ENCODE peak calls at places on chromosome 13, in eight cellular contexts. W is Panc1, N is GM23338, Q is spleen, M is uterus, G is Caco-2, X is mucosa of descending colon, B is hepatocyte. H is an unnamed sample.
A peak's percentile ranks its signal among the peaks of the same experiment; 100 is the strongest.

GRCh38 chr13:101140936-101141335 is 275.4 kb downstream of the NALCN start:
- DNase-seq in G (no peak), N (no peak), M (no peak), W (no peak), X (no peak), B (no peak), Q (no peak), H (no peak)

GRCh38 chr13:28045861-28046260 is 54.5 kb downstream of the FLT3 start:
- DNase-seq in B (no peak), G (no peak), Q (no peak), W (no peak), X (no peak), M (no peak), N (no peak), H (no peak)

GRCh38 chr13:66574606-66575005 is 655.5 kb downstream of the PCDH9 start:
- DNase-seq in N (no peak), W (no peak), Q (no peak), B (no peak), X (no peak), M (no peak), G (no peak), H (no peak)

GRCh38 chr13:94505730-94506129 is 26.2 kb upstream of the DCT start:
- DNase-seq in Q (no peak), B (no peak), W (no peak), G (no peak), N (no peak), X (no peak), M (no peak), H (no peak)

GRCh38 chr13:73578251-73578875 is 519.6 kb downstream of the KLF5 start:
- DNase-seq in X (no peak), Q (no peak), G (no peak), W (no peak), B (no peak), M (no peak), N (no peak), H (no peak)

GRCh38 chr13:107901230-107901629 is 314.1 kb downstream of the LIG4 start:
- DNase-seq in M (no peak), B (no peak), N (no peak), G (no peak), Q (no peak), W (no peak), X (no peak), H (no peak)

GRCh38 chr13:73040479-73040878 is 18.3 kb upstream of the KLF5 start:
- DNase-seq in Q (no peak), B (no peak), N (no peak), W (no peak), M (no peak), X (no peak), G (no peak), H (no peak)

GRCh38 chr13:77113496-77113895 is 86.5 kb upstream of the FBXL3 start:
- DNase-seq in B (no peak), W (no peak), M (no peak), N (peak; percentile 19), G (no peak), Q (no peak), X (no peak), H (no peak)

GRCh38 chr13:70043685-70044084 is 63.9 kb upstream of the ATXN8OS start:
- DNase-seq in G (no peak), X (no peak), M (no peak), B (no peak), Q (no peak), N (no peak), W (no peak), H (peak; percentile 1)

GRCh38 chr13:59680429-59681024 is 483.2 kb downstream of the DIAPH3 start:
- DNase-seq in G (no peak), M (no peak), N (peak; percentile 56), Q (no peak), B (no peak), W (no peak), X (no peak), H (peak; percentile 37)

GRCh38 chr13:25727776-25728175 is 324.0 kb downstream of the SHISA2 start:
- DNase-seq in X (no peak), Q (no peak), N (peak; percentile 22), M (no peak), W (no peak), G (no peak), B (no peak), H (no peak)

GRCh38 chr13:38542601-38543000 is 144.3 kb upstream of the FREM2 start:
- DNase-seq in M (no peak), W (no peak), N (no peak), X (no peak), Q (no peak), G (no peak), B (no peak), H (no peak)

GRCh38 chr13:30744056-30744684 is 8.8 kb downstream of the ALOX5AP start:
- DNase-seq in M (no peak), N (no peak), X (peak; percentile 54), W (no peak), G (no peak), Q (peak; percentile 93), B (peak; percentile 32), H (peak; percentile 96)

GRCh38 chr13:51938454-51938853 is 72.8 kb downstream of the ATP7B start:
- DNase-seq in W (no peak), N (no peak), B (no peak), M (no peak), X (no peak), G (peak; percentile 12), Q (no peak), H (no peak)

GRCh38 chr13:89673789-89674311 is 1673.6 kb upstream of the MIR17HG start:
- DNase-seq in Q (no peak), N (no peak), G (no peak), W (no peak), X (no peak), M (no peak), B (no peak), H (no peak)

DNA sequence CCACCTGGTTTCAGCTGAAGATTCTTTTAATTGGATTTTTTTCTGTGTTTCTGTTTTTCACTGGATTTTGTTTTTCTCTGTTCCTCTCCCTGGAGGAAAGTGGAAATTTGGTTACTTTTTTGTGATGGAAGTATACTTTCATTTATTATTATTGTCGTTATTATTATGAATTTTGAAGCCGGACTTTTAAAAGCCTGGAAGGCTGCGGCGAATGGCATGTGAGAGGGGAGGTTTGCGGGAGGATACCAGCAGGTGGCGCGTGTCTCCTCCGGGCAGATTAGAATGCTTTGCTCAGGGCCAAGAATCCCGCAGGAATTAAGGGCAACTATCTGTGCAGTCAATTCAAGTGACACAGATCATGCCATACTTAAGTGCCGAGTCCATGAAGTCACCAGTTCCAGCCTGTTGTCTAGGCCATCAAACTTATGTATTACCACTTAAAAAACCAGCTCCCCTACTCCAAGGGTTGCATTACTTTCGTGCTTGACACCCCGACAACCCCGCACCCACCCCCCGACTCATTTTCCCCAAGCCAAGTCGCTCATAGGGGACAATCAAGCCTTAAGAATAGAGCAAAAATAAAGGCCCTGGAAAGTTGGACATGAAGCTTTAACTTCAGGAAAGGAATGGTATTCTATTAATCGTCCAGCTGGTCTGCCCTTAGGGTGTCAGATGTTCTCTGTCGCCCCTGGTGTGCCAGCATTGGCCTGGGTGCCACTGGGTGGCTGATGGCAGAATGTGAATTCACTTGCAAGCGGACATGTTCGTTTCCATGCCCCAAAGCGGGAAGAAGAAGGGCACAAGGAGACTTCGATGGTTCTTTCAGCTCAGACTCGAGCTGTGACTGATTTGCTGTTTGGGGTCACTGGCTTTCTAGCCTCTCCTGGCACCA is 1.3 kb upstream of the LRCH1 start:
- DNase-seq in M (peak; percentile 78), X (peak; percentile 89), Q (peak; percentile 91), N (peak; percentile 87), B (peak; percentile 86), G (peak; percentile 87), W (peak; percentile 45), H (peak; percentile 76)
- TF ChIP-seq CTCF in M (peak; percentile 82), X (peak; percentile 64), Q (peak; percentile 89), N (peak; percentile 90), B (peak; percentile 89), G (peak; percentile 96), W (peak; percentile 89), H (peak; percentile 90)

GRCh38 chr13:54337526-54337925 is 1308.9 kb downstream of the OLFM4 start:
- DNase-seq in X (no peak), Q (no peak), N (no peak), W (no peak), G (no peak), B (no peak), M (no peak), H (no peak)
- H3K4me3 ChIP-seq in X (no peak overlapping the region), Q (no peak overlapping the region), N (no peak overlapping the region), W (no peak overlapping the region), G (no peak overlapping the region), B (no peak overlapping the region), M (no peak overlapping the region), H (no peak overlapping the region)

GRCh38 chr13:113437408-113438010 is 15.8 kb downstream of the ADPRHL1 start:
- DNase-seq in W (no peak), B (no peak), X (no peak), Q (peak; percentile 71), M (no peak), G (no peak), N (no peak), H (no peak)

GRCh38 chr13:113443991-113444390 is 9.3 kb downstream of the ADPRHL1 start:
- DNase-seq in B (no peak), X (no peak), N (no peak), M (no peak), Q (no peak), G (no peak), W (no peak), H (no peak)

GRCh38 chr13:113442985-113443362 is 10.3 kb downstream of the ADPRHL1 start:
- DNase-seq in X (no peak), B (no peak), M (no peak), N (no peak), G (no peak), W (no peak), Q (no peak), H (no peak)

GRCh38 chr13:113442354-113442984 is 10.8 kb downstream of the ADPRHL1 start:
- DNase-seq in G (no peak), X (no peak), Q (no peak), B (no peak), N (no peak), M (no peak), W (no peak), H (no peak)

GRCh38 chr13:113441661-113442060 is 11.6 kb downstream of the ADPRHL1 start:
- DNase-seq in M (no peak), Q (peak; percentile 43), G (no peak), B (no peak), X (no peak), N (no peak), W (no peak), H (no peak)
- TF ChIP-seq CTCF in M (no peak), Q (no peak), G (no peak), B (no peak), X (no peak), N (no peak), W (no peak), H (no peak)

DNA sequence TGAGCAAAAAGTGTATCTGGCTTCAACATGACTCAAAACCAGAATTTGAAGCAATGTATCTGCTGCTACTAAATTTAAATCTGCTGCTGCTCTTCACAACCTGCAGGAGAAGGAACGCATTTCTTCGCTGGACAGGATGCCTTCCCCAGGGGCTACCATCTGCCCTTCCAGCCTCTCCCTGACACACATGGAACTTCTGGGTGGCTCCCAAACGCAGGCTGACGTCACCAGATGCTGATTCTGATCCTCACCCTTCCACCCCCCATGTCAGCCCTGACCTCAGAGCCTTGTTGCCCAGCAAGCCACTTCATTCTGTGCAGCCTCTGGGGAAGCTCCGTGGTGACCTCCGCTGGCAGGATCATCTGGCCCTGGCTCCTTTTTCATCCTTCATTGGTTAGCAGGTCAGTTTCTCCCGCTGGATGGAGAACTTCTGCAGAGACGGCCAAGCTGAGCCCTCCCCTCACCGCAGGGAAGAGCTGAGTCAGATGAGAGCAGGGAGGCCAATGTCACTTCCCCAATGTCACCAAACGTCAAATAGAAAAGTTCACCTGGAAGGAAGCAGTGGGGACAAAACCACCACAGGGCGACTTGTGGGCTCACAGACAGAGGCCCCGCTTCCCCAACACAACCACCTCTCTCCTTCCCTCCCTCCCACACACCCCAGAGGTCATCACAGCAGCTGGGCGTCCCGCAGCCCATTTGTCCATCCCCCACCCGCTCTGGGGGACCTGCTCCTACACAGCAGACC is 14.0 kb upstream of the RAB20 start:
- DNase-seq in M (no peak), G (peak; percentile 59), X (no peak), N (no peak), Q (peak; percentile 83), B (no peak), W (no peak), H (peak; percentile 75)
- H3K4me3 ChIP-seq in M (no peak overlapping the region), G (no peak overlapping the region), X (no peak overlapping the region), N (no peak overlapping the region), Q (peak overlapping the region; percentile 24), B (no peak overlapping the region), W (no peak overlapping the region), H (peak overlapping the region; percentile 26)